ENCODE peak calls at places on chromosome 19, in four cellular contexts. L, S, X and K are unnamed samples.

GRCh38 chr19:44985445-44985844 is 15.8 kb upstream of the RELB start:
- DNase-seq in X (no peak), L (no peak), S (no peak), K (no peak)

GRCh38 chr19:58328999-58329398 is 2.2 kb downstream of the ZSCAN22 start:
- DNase-seq in X (no peak), L (no peak), S (no peak), K (peak)

GRCh38 chr19:10780368-10780767 is 55.6 kb downstream of the TMED1 start:
- DNase-seq in X (peak), S (no peak), L (no peak), K (no peak)

GRCh38 chr19:16456652-16457194 is 15.0 kb downstream of the EPS15L1 start:
- DNase-seq in X (peak), L (no peak), S (no peak), K (no peak)

GRCh38 chr19:55447421-55448174 is 4.5 kb upstream of the SHISA7 start:
- DNase-seq in S (peak), X (peak), L (no peak), K (no peak)

GRCh38 chr19:10270180-10270615 is 722 bp upstream of the ICAM1 start:
- DNase-seq in L (no peak), X (no peak), S (peak), K (no peak)

GRCh38 chr19:10499550-10500246 is 3.5 kb downstream of the KEAP1 start:
- DNase-seq in L (no peak), S (no peak), X (no peak), K (no peak)

GRCh38 chr19:45016388-45017314 is 15.4 kb downstream of the RELB start:
- DNase-seq in X (peak), S (peak), L (peak), K (peak)

GRCh38 chr19:3129112-3129511 is 6.7 kb upstream of the GNA15 start:
- DNase-seq in S (peak), L (peak), X (peak), K (no peak)

GRCh38 chr19:42433503-42434260 is 6.5 kb upstream of the LIPE start:
- DNase-seq in X (peak), L (no peak), S (peak), K (peak)

GRCh38 chr19:13872695-13873389 is 4.1 kb upstream of the NANOS3 start:
- DNase-seq in S (peak), X (no peak), L (no peak), K (no peak)

GRCh38 chr19:49896863-49897621 is at the start of gene IL4I1:
- DNase-seq in S (no peak), L (no peak), X (no peak), K (no peak)

GRCh38 chr19:49224856-49225255 is 67.3 kb downstream of the TRPM4 start:
- DNase-seq in S (peak), X (peak), L (no peak), K (peak)

GRCh38 chr19:12779162-12779993 is 4.0 kb upstream of the HOOK2 start:
- DNase-seq in L (peak), X (no peak), S (peak), K (peak)

GRCh38 chr19:664913-665443 is 2.0 kb upstream of the RNF126 start:
- DNase-seq in X (peak), S (peak), L (peak), K (peak)

GRCh38 chr19:30158067-30158892 is 213.9 kb upstream of the ZNF536 start:
- DNase-seq in L (no peak), S (no peak), X (no peak), K (no peak)

GRCh38 chr19:2055871-2056809 is 5.1 kb upstream of the MKNK2 start:
- DNase-seq in S (no peak), L (peak), X (peak), K (no peak)

GRCh38 chr19:23071087-23071511 is 45.7 kb upstream of the ZNF730 start:
- DNase-seq in L (no peak), X (no peak), S (peak), K (peak)

GRCh38 chr19:52658595-52658994 is 20.4 kb upstream of the ZNF83 start:
- DNase-seq in S (no peak), X (no peak), L (no peak), K (peak)

GRCh38 chr19:51508059-51508733 is 6.6 kb upstream of the SIGLEC12 start:
- DNase-seq in L (no peak), S (no peak), X (no peak), K (no peak)

GRCh38 chr19:336067-336614 is 8.5 kb downstream of the MIER2 start:
- DNase-seq in X (no peak), S (no peak), L (no peak), K (no peak)

GRCh38 chr19:42469311-42470239 is 26.8 kb upstream of the CXCL17 start:
- DNase-seq in S (no peak), L (no peak), X (no peak), K (no peak)